ENCODE peak calls at places on chromosome 5, in five cellular contexts. J is cardiac muscle cell, K is mammary epithelial cell, O is sigmoid colon, L is GM23248. N is an unnamed sample.

GRCh38 chr5:172818081-172818480 is 16.0 kb upstream of the ERGIC1 start:
- DNase-seq in J (no peak), K (no peak), O (no peak), L (no peak), N (no peak)

GRCh38 chr5:113508756-113509155 is 4.7 kb upstream of the YTHDC2 start:
- DNase-seq in J (no peak), K (peak), O (no peak), L (peak), N (no peak)

GRCh38 chr5:72817076-72817476 is 615 bp downstream of the TNPO1 start:
- DNase-seq in J (peak), K (peak), O (peak), L (peak), N (peak)

GRCh38 chr5:165695796-165696195 is 2190.4 kb downstream of the MAT2B start:
- DNase-seq in J (no peak), K (no peak), O (no peak), L (no peak), N (no peak)

GRCh38 chr5:168214886-168215285 is 76.6 kb upstream of the WWC1 start:
- DNase-seq in J (no peak), K (no peak), O (no peak), L (no peak), N (no peak)

GRCh38 chr5:60333103-60333502 is 366.9 kb downstream of the DEPDC1B start:
- DNase-seq in J (no peak), K (peak), O (no peak), L (peak), N (no peak)

GRCh38 chr5:130871346-130872086 is 293.5 kb downstream of the HINT1 start:
- DNase-seq in J (peak), K (peak), O (no peak), L (peak), N (peak)

GRCh38 chr5:103624035-103624461 is 61.5 kb upstream of the NUDT12 start:
- DNase-seq in J (no peak), K (peak), O (no peak), L (peak), N (no peak)

GRCh38 chr5:149740866-149741459 is 10.9 kb downstream of the PPARGC1B start:
- DNase-seq in J (no peak), K (no peak), O (no peak), L (no peak), N (no peak)

GRCh38 chr5:93415819-93416218 is 165.2 kb downstream of the NR2F1-AS1 start:
- DNase-seq in J (no peak), K (no peak), O (no peak), L (no peak), N (no peak)

GRCh38 chr5:147509041-147509709 is 693 bp downstream of the DPYSL3 start:
- DNase-seq in J (no peak), K (peak), O (peak), L (peak), N (peak)

GRCh38 chr5:93746406-93747056 is 5.1 kb upstream of the POU5F2 start:
- DNase-seq in J (no peak), K (peak), O (no peak), L (peak), N (no peak)

GRCh38 chr5:41371741-41372140 is 138.7 kb downstream of the PLCXD3 start:
- DNase-seq in J (no peak), K (peak), O (no peak), L (peak), N (no peak)

GRCh38 chr5:114363837-114364236 is 2.0 kb downstream of the KCNN2 start:
- DNase-seq in J (no peak), K (no peak), O (no peak), L (no peak), N (no peak)

GRCh38 chr5:103177543-103177942 is 57.4 kb downstream of the PPIP5K2 start:
- DNase-seq in J (no peak), K (no peak), O (no peak), L (no peak), N (no peak)

GRCh38 chr5:168708301-168708695 is 129.1 kb upstream of the PANK3 start:
- DNase-seq in J (no peak), K (no peak), O (no peak), L (no peak), N (no peak)

GRCh38 chr5:82728931-82729717 is 348.1 kb downstream of the TMEM167A start:
- DNase-seq in J (no peak), K (no peak), O (no peak), L (no peak), N (peak)

GRCh38 chr5:57779383-57780223 is 297.0 kb upstream of the ACTBL2 start:
- DNase-seq in J (peak), K (peak), O (no peak), L (peak), N (peak)

GRCh38 chr5:181239062-181239663 is 4.5 kb downstream of the RACK1 start:
- DNase-seq in J (no peak), K (no peak), O (peak), L (no peak), N (no peak)

GRCh38 chr5:119270121-119270565 is 85.7 kb upstream of the TNFAIP8 start:
- DNase-seq in J (no peak), K (no peak), O (no peak), L (no peak), N (no peak)

GRCh38 chr5:76204191-76204590 is 121.0 kb downstream of the SV2C start:
- DNase-seq in J (no peak), K (no peak), O (no peak), L (no peak), N (no peak)

GRCh38 chr5:141969783-141970741 is 1.2 kb downstream of the RNF14 start:
- DNase-seq in J (peak), K (no peak), O (no peak), L (peak), N (no peak)
- H3K27ac ChIP-seq in J (peak), K (peak), O (peak), L (peak), N (peak)

GRCh38 chr5:109692852-109693251 is 3.1 kb downstream of the MAN2A1 start:
- DNase-seq in J (no peak), K (no peak), O (no peak), L (no peak), N (no peak)
- H3K27ac ChIP-seq in J (no peak), K (no peak), O (no peak), L (no peak), N (no peak)

GRCh38 chr5:10702911-10703491 is 58.0 kb downstream of the DAP start:
- DNase-seq in J (no peak), K (peak), O (no peak), L (peak), N (no peak)

GRCh38 chr5:10699987-10700386 is 61.0 kb downstream of the DAP start:
- DNase-seq in J (no peak), K (no peak), O (no peak), L (no peak), N (peak)

GRCh38 chr5:10700516-10700915 is 60.5 kb downstream of the DAP start:
- DNase-seq in J (no peak), K (no peak), O (no peak), L (no peak), N (no peak)

GRCh38 chr5:10702040-10702629 is 58.9 kb downstream of the DAP start:
- DNase-seq in J (no peak), K (peak), O (no peak), L (peak), N (peak)

DNA sequence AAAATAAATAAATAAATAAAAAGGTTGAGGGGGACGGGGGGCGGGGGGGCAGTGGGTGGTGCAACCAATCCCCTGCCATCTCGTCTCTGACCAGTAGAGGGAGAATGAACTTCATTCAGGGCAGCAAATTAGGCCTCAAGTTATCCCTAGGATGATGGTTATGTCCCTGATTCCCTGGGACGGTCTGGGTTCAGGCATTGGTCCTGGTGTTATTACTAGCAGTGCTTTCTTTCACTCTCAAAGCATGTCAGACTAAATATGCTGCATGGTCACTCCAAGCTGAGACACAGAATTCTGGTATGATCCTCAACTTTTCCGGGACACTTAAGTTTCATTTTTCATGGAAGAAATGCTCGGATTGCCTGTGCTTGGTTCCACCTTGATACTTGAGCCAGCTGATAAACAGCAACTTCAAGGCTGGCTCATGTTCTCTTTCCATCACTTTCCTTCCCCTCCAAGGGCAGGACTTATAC is 59.4 kb downstream of the DAP start:
- DNase-seq in J (peak), K (no peak), O (no peak), L (peak), N (peak)
- H3K27ac ChIP-seq in J (no peak), K (peak), O (no peak), L (peak), N (peak)

GRCh38 chr5:132473019-132473531 is 17.5 kb downstream of the IRF1 start:
- DNase-seq in J (no peak), K (no peak), O (peak), L (no peak), N (no peak)
- H3K27ac ChIP-seq in J (no peak), K (no peak), O (no peak), L (no peak), N (no peak)

GRCh38 chr5:77423022-77423750 is 68.9 kb downstream of the WDR41 start:
- DNase-seq in J (no peak), K (no peak), O (no peak), L (peak), N (peak)

GRCh38 chr5:77419644-77420582 is 72.2 kb downstream of the WDR41 start:
- DNase-seq in J (no peak), K (no peak), O (no peak), L (no peak), N (no peak)

GRCh38 chr5:77420940-77421339 is 71.2 kb downstream of the WDR41 start:
- DNase-seq in J (no peak), K (no peak), O (no peak), L (no peak), N (no peak)

GRCh38 chr5:77418162-77418561 is 74.0 kb downstream of the WDR41 start:
- DNase-seq in J (no peak), K (no peak), O (no peak), L (no peak), N (no peak)

GRCh38 chr5:77418601-77419591 is 73.2 kb downstream of the WDR41 start:
- DNase-seq in J (no peak), K (peak), O (no peak), L (peak), N (no peak)
- H3K27ac ChIP-seq in J (no peak), K (no peak), O (no peak), L (no peak), N (no peak)

DNA sequence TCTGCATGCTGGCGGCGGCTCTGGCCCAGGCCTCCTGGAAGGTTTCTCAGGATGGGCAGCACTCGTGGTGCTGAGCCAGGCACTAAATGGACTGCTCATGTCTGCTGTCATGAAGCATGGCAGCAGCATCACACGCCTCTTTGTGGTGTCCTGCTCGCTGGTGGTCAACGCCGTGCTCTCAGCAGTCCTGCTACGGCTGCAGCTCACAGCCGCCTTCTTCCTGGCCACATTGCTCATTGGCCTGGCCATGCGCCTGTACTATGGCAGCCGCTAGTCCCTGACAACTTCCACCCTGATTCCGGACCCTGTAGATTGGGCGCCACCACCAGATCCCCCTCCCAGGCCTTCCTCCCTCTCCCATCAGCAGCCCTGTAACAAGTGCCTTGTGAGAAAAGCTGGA is 3.2 kb downstream of the SLC35A4 start:
- DNase-seq in J (no peak), K (no peak), O (peak), L (no peak), N (no peak)
- H3K27ac ChIP-seq in J (peak), K (no peak), O (no peak), L (no peak), N (no peak)

GRCh38 chr5:115884704-115885103 is 43.0 kb downstream of the AP3S1 start:
- DNase-seq in J (no peak), K (no peak), O (no peak), L (no peak), N (no peak)
- H3K27ac ChIP-seq in J (no peak), K (no peak), O (no peak), L (no peak), N (no peak)

DNA sequence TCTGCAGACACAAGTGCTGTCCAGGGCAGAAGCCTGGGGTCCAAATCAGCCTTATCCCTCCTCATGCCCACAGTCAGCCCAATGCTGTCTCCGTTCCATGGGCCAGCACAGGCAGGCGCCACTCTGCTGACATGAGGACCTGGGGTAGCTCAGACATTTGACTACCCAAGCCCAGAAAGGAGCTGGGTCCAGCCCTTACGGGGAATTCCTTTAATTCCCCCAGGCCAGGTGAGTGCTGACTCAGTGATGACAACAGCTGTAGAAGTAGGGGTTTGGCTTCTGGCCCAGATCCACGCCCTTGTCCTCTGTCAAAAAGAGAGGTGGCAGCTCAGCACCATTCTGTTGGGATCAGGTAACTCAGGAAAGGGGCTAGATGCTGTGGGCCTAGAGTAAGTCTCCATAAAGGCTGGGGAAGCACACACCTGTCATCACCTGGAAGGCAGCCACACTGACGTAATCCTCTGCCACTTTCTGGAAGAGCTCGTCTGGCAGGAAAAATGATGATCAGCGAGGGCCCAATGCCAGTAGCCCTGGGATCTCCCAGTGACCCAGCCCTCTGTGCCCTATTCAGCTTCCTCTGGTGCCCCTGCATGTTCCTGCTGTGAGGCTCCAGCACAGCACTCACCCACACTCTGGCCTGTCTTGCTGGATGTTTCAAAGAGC is 1.9 kb downstream of the RAB24 start:
- DNase-seq in J (no peak), K (peak), O (peak), L (peak), N (no peak)
- H3K27ac ChIP-seq in J (peak), K (peak), O (no peak), L (no peak), N (no peak)

N was measured in SJCRH30.